ENCODE peak calls at places on chromosomes 4 and X, in nine cellular contexts. One of them, this sample, is unnamed.

GRCh38 chrX:53281321-53281822 is at the start of gene IQSEC2:
- DNase-seq in tibial nerve: peak; percentile 69
- DNase-seq in heart left ventricle: peak; percentile 87
- DNase-seq in A549: peak; percentile 74
- DNase-seq in GM12878: no peak
- DNase-seq in esophagus muscularis mucosa: peak; percentile 93
- DNase-seq in HCT116: peak; percentile 48
- DNase-seq in uterus: peak; percentile 94
- DNase-seq in transverse colon: peak; percentile 89
- DNase-seq in this sample: no peak

GRCh38 chr4:174592256-174592984 is 70.1 kb upstream of the HPGD start:
- DNase-seq in tibial nerve: no peak
- DNase-seq in heart left ventricle: no peak
- DNase-seq in A549: no peak
- DNase-seq in GM12878: no peak
- DNase-seq in esophagus muscularis mucosa: no peak
- DNase-seq in HCT116: no peak
- DNase-seq in uterus: no peak
- DNase-seq in transverse colon: no peak
- DNase-seq in this sample: no peak

GRCh38 chr4:13912966-13913365 is 285.4 kb upstream of the BOD1L1 start:
- DNase-seq in tibial nerve: no peak
- DNase-seq in heart left ventricle: no peak
- DNase-seq in A549: no peak
- DNase-seq in GM12878: no peak
- DNase-seq in esophagus muscularis mucosa: peak; percentile 64
- DNase-seq in HCT116: no peak
- DNase-seq in uterus: no peak
- DNase-seq in transverse colon: no peak
- DNase-seq in this sample: no peak

GRCh38 chrX:133190877-133191738 is 27.0 kb downstream of the TFDP3 start:
- DNase-seq in tibial nerve: no peak
- DNase-seq in heart left ventricle: no peak
- DNase-seq in A549: no peak
- DNase-seq in GM12878: no peak
- DNase-seq in esophagus muscularis mucosa: no peak
- DNase-seq in HCT116: no peak
- DNase-seq in uterus: no peak
- DNase-seq in transverse colon: no peak
- DNase-seq in this sample: no peak

GRCh38 chr4:12409507-12410190 is 981.0 kb upstream of the HS3ST1 start:
- DNase-seq in tibial nerve: no peak
- DNase-seq in heart left ventricle: no peak
- DNase-seq in A549: no peak
- DNase-seq in GM12878: no peak
- DNase-seq in esophagus muscularis mucosa: no peak
- DNase-seq in HCT116: peak; percentile 26
- DNase-seq in uterus: no peak
- DNase-seq in transverse colon: no peak
- DNase-seq in this sample: no peak

GRCh38 chr4:113772319-113772718 is 10.8 kb upstream of the CAMK2D start:
- DNase-seq in tibial nerve: no peak
- DNase-seq in heart left ventricle: no peak
- DNase-seq in A549: no peak
- DNase-seq in GM12878: no peak
- DNase-seq in esophagus muscularis mucosa: no peak
- DNase-seq in HCT116: no peak
- DNase-seq in uterus: no peak
- DNase-seq in transverse colon: no peak
- DNase-seq in this sample: no peak

GRCh38 chr4:16026155-16026761 is 57.6 kb downstream of the PROM1 start:
- DNase-seq in tibial nerve: peak; percentile 70
- DNase-seq in heart left ventricle: no peak
- DNase-seq in A549: peak; percentile 21
- DNase-seq in GM12878: peak; percentile 25
- DNase-seq in esophagus muscularis mucosa: no peak
- DNase-seq in HCT116: peak; percentile 48
- DNase-seq in uterus: no peak
- DNase-seq in transverse colon: no peak
- DNase-seq in this sample: no peak

GRCh38 chr4:30903493-30903892 is 183.3 kb downstream of the PCDH7 start:
- DNase-seq in tibial nerve: no peak
- DNase-seq in heart left ventricle: no peak
- DNase-seq in A549: no peak
- DNase-seq in GM12878: no peak
- DNase-seq in esophagus muscularis mucosa: no peak
- DNase-seq in HCT116: no peak
- DNase-seq in uterus: no peak
- DNase-seq in transverse colon: no peak
- DNase-seq in this sample: no peak

GRCh38 chrX:29662101-29662500 is 553.3 kb upstream of the MAGEB2 start:
- DNase-seq in tibial nerve: no peak
- DNase-seq in heart left ventricle: no peak
- DNase-seq in A549: peak; percentile 38
- DNase-seq in GM12878: no peak
- DNase-seq in esophagus muscularis mucosa: no peak
- DNase-seq in HCT116: no peak
- DNase-seq in uterus: no peak
- DNase-seq in transverse colon: no peak
- DNase-seq in this sample: no peak

GRCh38 chr4:73730292-73730691 is 10.1 kb upstream of the CXCL8 start:
- DNase-seq in tibial nerve: no peak
- DNase-seq in heart left ventricle: no peak
- DNase-seq in A549: no peak
- DNase-seq in GM12878: no peak
- DNase-seq in esophagus muscularis mucosa: no peak
- DNase-seq in HCT116: no peak
- DNase-seq in uterus: no peak
- DNase-seq in transverse colon: no peak
- DNase-seq in this sample: no peak

GRCh38 chrX:105701310-105702052 is 120.9 kb upstream of the NRK start:
- DNase-seq in tibial nerve: no peak
- DNase-seq in heart left ventricle: no peak
- DNase-seq in A549: no peak
- DNase-seq in GM12878: no peak
- DNase-seq in esophagus muscularis mucosa: no peak
- DNase-seq in HCT116: no peak
- DNase-seq in uterus: no peak
- DNase-seq in transverse colon: no peak
- DNase-seq in this sample: no peak

GRCh38 chrX:24466025-24466424 is 939 bp downstream of the PDK3 start:
- DNase-seq in tibial nerve: peak; percentile 6
- DNase-seq in heart left ventricle: no peak
- DNase-seq in A549: no peak
- DNase-seq in GM12878: no peak
- DNase-seq in esophagus muscularis mucosa: no peak
- DNase-seq in HCT116: no peak
- DNase-seq in uterus: no peak
- DNase-seq in transverse colon: no peak
- DNase-seq in this sample: no peak

GRCh38 chr4:71944956-71945355 is 86.8 kb upstream of the NPFFR2 start:
- DNase-seq in tibial nerve: no peak
- DNase-seq in heart left ventricle: no peak
- DNase-seq in A549: no peak
- DNase-seq in GM12878: no peak
- DNase-seq in esophagus muscularis mucosa: no peak
- DNase-seq in HCT116: no peak
- DNase-seq in uterus: no peak
- DNase-seq in transverse colon: no peak
- DNase-seq in this sample: no peak

GRCh38 chrX:45011131-45011530 is 138.1 kb downstream of the KDM6A start:
- DNase-seq in tibial nerve: no peak
- DNase-seq in heart left ventricle: no peak
- DNase-seq in A549: peak; percentile 25
- DNase-seq in GM12878: no peak
- DNase-seq in esophagus muscularis mucosa: no peak
- DNase-seq in HCT116: no peak
- DNase-seq in uterus: no peak
- DNase-seq in transverse colon: no peak
- DNase-seq in this sample: no peak

GRCh38 chrX:13698432-13698831 is 9.5 kb downstream of the RAB9A start:
- DNase-seq in tibial nerve: no peak
- DNase-seq in heart left ventricle: no peak
- DNase-seq in A549: no peak
- DNase-seq in GM12878: no peak
- DNase-seq in esophagus muscularis mucosa: no peak
- DNase-seq in HCT116: no peak
- DNase-seq in uterus: no peak
- DNase-seq in transverse colon: no peak
- DNase-seq in this sample: no peak

GRCh38 chrX:920234-920799 is 289.7 kb downstream of the SHOX start:
- DNase-seq in tibial nerve: peak; percentile 22
- DNase-seq in heart left ventricle: no peak
- DNase-seq in A549: no peak
- DNase-seq in GM12878: no peak
- DNase-seq in esophagus muscularis mucosa: no peak
- DNase-seq in HCT116: no peak
- DNase-seq in uterus: no peak
- DNase-seq in transverse colon: no peak
- DNase-seq in this sample: no peak

GRCh38 chrX:65035451-65035779 is 59.2 kb upstream of the ZC4H2 start:
- DNase-seq in tibial nerve: peak; percentile 5
- DNase-seq in heart left ventricle: no peak
- DNase-seq in A549: no peak
- DNase-seq in GM12878: no peak
- DNase-seq in esophagus muscularis mucosa: no peak
- DNase-seq in HCT116: no peak
- DNase-seq in uterus: peak; percentile 25
- DNase-seq in transverse colon: peak; percentile 28
- DNase-seq in this sample: peak; percentile 6

GRCh38 chrX:134718329-134719317 is 60.4 kb upstream of the PLAC1 start:
- DNase-seq in tibial nerve: peak; percentile 24
- DNase-seq in heart left ventricle: peak; percentile 8
- DNase-seq in A549: peak; percentile 80
- DNase-seq in GM12878: peak; percentile 25
- DNase-seq in esophagus muscularis mucosa: no peak
- DNase-seq in HCT116: peak; percentile 54
- DNase-seq in uterus: peak; percentile 27
- DNase-seq in transverse colon: no peak
- DNase-seq in this sample: no peak

GRCh38 chr4:100362363-100362762 is 155.5 kb downstream of the EMCN start:
- DNase-seq in tibial nerve: no peak
- DNase-seq in heart left ventricle: no peak
- DNase-seq in A549: no peak
- DNase-seq in GM12878: no peak
- DNase-seq in esophagus muscularis mucosa: no peak
- DNase-seq in HCT116: no peak
- DNase-seq in uterus: no peak
- DNase-seq in transverse colon: no peak
- DNase-seq in this sample: no peak

GRCh38 chr4:28432348-28433025 is 1571.8 kb downstream of the STIM2 start:
- DNase-seq in tibial nerve: no peak
- DNase-seq in heart left ventricle: no peak
- DNase-seq in A549: no peak
- DNase-seq in GM12878: no peak
- DNase-seq in esophagus muscularis mucosa: no peak
- DNase-seq in HCT116: no peak
- DNase-seq in uterus: no peak
- DNase-seq in transverse colon: no peak
- DNase-seq in this sample: no peak
- TF ChIP-seq POLR2A in tibial nerve: no peak
- TF ChIP-seq POLR2A in heart left ventricle: no peak
- TF ChIP-seq POLR2A in A549: no peak
- TF ChIP-seq POLR2A in GM12878: no peak
- TF ChIP-seq POLR2A in esophagus muscularis mucosa: no peak
- TF ChIP-seq POLR2A in HCT116: no peak
- TF ChIP-seq POLR2A in uterus: no peak
- TF ChIP-seq POLR2A in transverse colon: no peak
- TF ChIP-seq POLR2A in this sample: no peak

GRCh38 chrX:11423949-11424348 is 130.7 kb downstream of the AMELX start:
- DNase-seq in tibial nerve: no peak
- DNase-seq in heart left ventricle: no peak
- DNase-seq in A549: no peak
- DNase-seq in GM12878: no peak
- DNase-seq in esophagus muscularis mucosa: no peak
- DNase-seq in HCT116: no peak
- DNase-seq in uterus: no peak
- DNase-seq in transverse colon: no peak
- DNase-seq in this sample: no peak

GRCh38 chrX:11424903-11425674 is 131.9 kb downstream of the AMELX start:
- DNase-seq in tibial nerve: no peak
- DNase-seq in heart left ventricle: no peak
- DNase-seq in A549: no peak
- DNase-seq in GM12878: no peak
- DNase-seq in esophagus muscularis mucosa: no peak
- DNase-seq in HCT116: no peak
- DNase-seq in uterus: no peak
- DNase-seq in transverse colon: no peak
- DNase-seq in this sample: no peak

GRCh38 chrX:11421816-11422528 is 128.8 kb downstream of the AMELX start:
- DNase-seq in tibial nerve: no peak
- DNase-seq in heart left ventricle: no peak
- DNase-seq in A549: no peak
- DNase-seq in GM12878: no peak
- DNase-seq in esophagus muscularis mucosa: no peak
- DNase-seq in HCT116: no peak
- DNase-seq in uterus: no peak
- DNase-seq in transverse colon: no peak
- DNase-seq in this sample: no peak

GRCh38 chrX:11422529-11422857 is 129.3 kb downstream of the AMELX start:
- DNase-seq in tibial nerve: no peak
- DNase-seq in heart left ventricle: no peak
- DNase-seq in A549: no peak
- DNase-seq in GM12878: no peak
- DNase-seq in esophagus muscularis mucosa: no peak
- DNase-seq in HCT116: no peak
- DNase-seq in uterus: no peak
- DNase-seq in transverse colon: no peak
- DNase-seq in this sample: no peak

GRCh38 chrX:11423362-11423818 is 130.2 kb downstream of the AMELX start:
- DNase-seq in tibial nerve: peak; percentile 22
- DNase-seq in heart left ventricle: peak; percentile 25
- DNase-seq in A549: no peak
- DNase-seq in GM12878: peak; percentile 17
- DNase-seq in esophagus muscularis mucosa: no peak
- DNase-seq in HCT116: no peak
- DNase-seq in uterus: no peak
- DNase-seq in transverse colon: peak; percentile 35
- DNase-seq in this sample: no peak
- TF ChIP-seq POLR2A in tibial nerve: no peak
- TF ChIP-seq POLR2A in heart left ventricle: no peak
- TF ChIP-seq POLR2A in A549: no peak
- TF ChIP-seq POLR2A in GM12878: no peak
- TF ChIP-seq POLR2A in esophagus muscularis mucosa: no peak
- TF ChIP-seq POLR2A in HCT116: no peak
- TF ChIP-seq POLR2A in uterus: no peak
- TF ChIP-seq POLR2A in transverse colon: no peak
- TF ChIP-seq POLR2A in this sample: no peak

GRCh38 chr4:82746705-82747567 is 51.7 kb downstream of the SCD5 start:
- DNase-seq in tibial nerve: no peak
- DNase-seq in heart left ventricle: no peak
- DNase-seq in A549: no peak
- DNase-seq in GM12878: no peak
- DNase-seq in esophagus muscularis mucosa: no peak
- DNase-seq in HCT116: no peak
- DNase-seq in uterus: no peak
- DNase-seq in transverse colon: no peak
- DNase-seq in this sample: no peak
- TF ChIP-seq POLR2A in tibial nerve: no peak
- TF ChIP-seq POLR2A in heart left ventricle: no peak
- TF ChIP-seq POLR2A in A549: no peak
- TF ChIP-seq POLR2A in GM12878: no peak
- TF ChIP-seq POLR2A in esophagus muscularis mucosa: no peak
- TF ChIP-seq POLR2A in HCT116: no peak
- TF ChIP-seq POLR2A in uterus: no peak
- TF ChIP-seq POLR2A in transverse colon: no peak
- TF ChIP-seq POLR2A in this sample: no peak

GRCh38 chr4:20278195-20278594 is 26.5 kb downstream of the SLIT2 start:
- DNase-seq in tibial nerve: no peak
- DNase-seq in heart left ventricle: no peak
- DNase-seq in A549: no peak
- DNase-seq in GM12878: no peak
- DNase-seq in esophagus muscularis mucosa: no peak
- DNase-seq in HCT116: no peak
- DNase-seq in uterus: no peak
- DNase-seq in transverse colon: no peak
- DNase-seq in this sample: no peak
- TF ChIP-seq POLR2A in tibial nerve: no peak
- TF ChIP-seq POLR2A in heart left ventricle: no peak
- TF ChIP-seq POLR2A in A549: no peak
- TF ChIP-seq POLR2A in GM12878: no peak
- TF ChIP-seq POLR2A in esophagus muscularis mucosa: no peak
- TF ChIP-seq POLR2A in HCT116: no peak
- TF ChIP-seq POLR2A in uterus: no peak
- TF ChIP-seq POLR2A in transverse colon: no peak
- TF ChIP-seq POLR2A in this sample: no peak